ENCODE peak calls at places on chromosomes 11 and 22, in seven cellular contexts. One of them, this sample, is unnamed.

GRCh38 chr11:108947654-108948570 is 283.0 kb downstream of the DDX10 start:
- DNase-seq in upper lobe of right lung: no peak
- DNase-seq in activated CD8-positive, alpha-beta T cell treated with anti-CD3 and anti-CD28 coated beads for 36 hours: no peak
- DNase-seq in CD4-positive, alpha-beta memory T cell: no peak
- DNase-seq in stimulated activated CD8-positive, alpha-beta memory T cell treated with anti-CD3 and anti-CD28 coated beads, Interleukin-15, amount 100 ng/mL, for 1 hour: no peak
- DNase-seq in AG09309: no peak
- DNase-seq in iPS-NIHi11: no peak
- DNase-seq in this sample: no peak

GRCh38 chr11:57751676-57752253 is at the start of gene BTBD18:
- DNase-seq in AG09309: no peak
- DNase-seq in iPS-NIHi11: peak
- DNase-seq in stimulated activated CD8-positive, alpha-beta memory T cell treated with anti-CD3 and anti-CD28 coated beads, Interleukin-15, amount 100 ng/mL, for 1 hour: no peak
- DNase-seq in upper lobe of right lung: no peak
- DNase-seq in CD4-positive, alpha-beta memory T cell: no peak
- DNase-seq in activated CD8-positive, alpha-beta T cell treated with anti-CD3 and anti-CD28 coated beads for 36 hours: no peak
- DNase-seq in this sample: no peak

GRCh38 chr11:30344085-30344484 is 21.2 kb downstream of the ARL14EP start:
- DNase-seq in AG09309: no peak
- DNase-seq in upper lobe of right lung: no peak
- DNase-seq in stimulated activated CD8-positive, alpha-beta memory T cell treated with anti-CD3 and anti-CD28 coated beads, Interleukin-15, amount 100 ng/mL, for 1 hour: no peak
- DNase-seq in iPS-NIHi11: no peak
- DNase-seq in CD4-positive, alpha-beta memory T cell: no peak
- DNase-seq in activated CD8-positive, alpha-beta T cell treated with anti-CD3 and anti-CD28 coated beads for 36 hours: no peak
- DNase-seq in this sample: no peak

GRCh38 chr11:93537022-93537421 is 6.2 kb downstream of the SMCO4 start:
- DNase-seq in activated CD8-positive, alpha-beta T cell treated with anti-CD3 and anti-CD28 coated beads for 36 hours: no peak
- DNase-seq in stimulated activated CD8-positive, alpha-beta memory T cell treated with anti-CD3 and anti-CD28 coated beads, Interleukin-15, amount 100 ng/mL, for 1 hour: no peak
- DNase-seq in AG09309: no peak
- DNase-seq in upper lobe of right lung: no peak
- DNase-seq in iPS-NIHi11: no peak
- DNase-seq in CD4-positive, alpha-beta memory T cell: no peak
- DNase-seq in this sample: no peak

GRCh38 chr11:64204464-64204989 is 2.0 kb upstream of the FERMT3 start:
- DNase-seq in iPS-NIHi11: peak
- DNase-seq in CD4-positive, alpha-beta memory T cell: peak
- DNase-seq in upper lobe of right lung: peak
- DNase-seq in stimulated activated CD8-positive, alpha-beta memory T cell treated with anti-CD3 and anti-CD28 coated beads, Interleukin-15, amount 100 ng/mL, for 1 hour: peak
- DNase-seq in activated CD8-positive, alpha-beta T cell treated with anti-CD3 and anti-CD28 coated beads for 36 hours: peak
- DNase-seq in AG09309: peak
- DNase-seq in this sample: peak

GRCh38 chr11:19437760-19438159 is 197.0 kb upstream of the E2F8 start:
- DNase-seq in upper lobe of right lung: no peak
- DNase-seq in stimulated activated CD8-positive, alpha-beta memory T cell treated with anti-CD3 and anti-CD28 coated beads, Interleukin-15, amount 100 ng/mL, for 1 hour: no peak
- DNase-seq in AG09309: no peak
- DNase-seq in activated CD8-positive, alpha-beta T cell treated with anti-CD3 and anti-CD28 coated beads for 36 hours: no peak
- DNase-seq in iPS-NIHi11: no peak
- DNase-seq in CD4-positive, alpha-beta memory T cell: no peak
- DNase-seq in this sample: no peak

GRCh38 chr11:134224710-134225662 is 515 bp downstream of the VPS26B start:
- DNase-seq in upper lobe of right lung: peak
- DNase-seq in AG09309: no peak
- DNase-seq in CD4-positive, alpha-beta memory T cell: peak
- DNase-seq in stimulated activated CD8-positive, alpha-beta memory T cell treated with anti-CD3 and anti-CD28 coated beads, Interleukin-15, amount 100 ng/mL, for 1 hour: peak
- DNase-seq in iPS-NIHi11: peak
- DNase-seq in activated CD8-positive, alpha-beta T cell treated with anti-CD3 and anti-CD28 coated beads for 36 hours: peak
- DNase-seq in this sample: peak

GRCh38 chr11:68200639-68201038 is 12.5 kb downstream of the KMT5B start:
- DNase-seq in stimulated activated CD8-positive, alpha-beta memory T cell treated with anti-CD3 and anti-CD28 coated beads, Interleukin-15, amount 100 ng/mL, for 1 hour: no peak
- DNase-seq in CD4-positive, alpha-beta memory T cell: no peak
- DNase-seq in iPS-NIHi11: no peak
- DNase-seq in upper lobe of right lung: no peak
- DNase-seq in AG09309: peak
- DNase-seq in activated CD8-positive, alpha-beta T cell treated with anti-CD3 and anti-CD28 coated beads for 36 hours: no peak
- DNase-seq in this sample: no peak

GRCh38 chr11:16986434-16987204 is 27.6 kb downstream of the PLEKHA7 start:
- DNase-seq in AG09309: no peak
- DNase-seq in upper lobe of right lung: peak
- DNase-seq in stimulated activated CD8-positive, alpha-beta memory T cell treated with anti-CD3 and anti-CD28 coated beads, Interleukin-15, amount 100 ng/mL, for 1 hour: peak
- DNase-seq in activated CD8-positive, alpha-beta T cell treated with anti-CD3 and anti-CD28 coated beads for 36 hours: peak
- DNase-seq in iPS-NIHi11: peak
- DNase-seq in CD4-positive, alpha-beta memory T cell: peak
- DNase-seq in this sample: no peak

GRCh38 chr11:70501026-70501901 is 102.9 kb downstream of the CTTN start:
- DNase-seq in stimulated activated CD8-positive, alpha-beta memory T cell treated with anti-CD3 and anti-CD28 coated beads, Interleukin-15, amount 100 ng/mL, for 1 hour: no peak
- DNase-seq in upper lobe of right lung: peak
- DNase-seq in AG09309: no peak
- DNase-seq in activated CD8-positive, alpha-beta T cell treated with anti-CD3 and anti-CD28 coated beads for 36 hours: no peak
- DNase-seq in CD4-positive, alpha-beta memory T cell: no peak
- DNase-seq in iPS-NIHi11: no peak
- DNase-seq in this sample: no peak

GRCh38 chr22:17974087-17974486 is 50.3 kb downstream of the MICAL3 start:
- DNase-seq in activated CD8-positive, alpha-beta T cell treated with anti-CD3 and anti-CD28 coated beads for 36 hours: no peak
- DNase-seq in iPS-NIHi11: no peak
- DNase-seq in CD4-positive, alpha-beta memory T cell: no peak
- DNase-seq in stimulated activated CD8-positive, alpha-beta memory T cell treated with anti-CD3 and anti-CD28 coated beads, Interleukin-15, amount 100 ng/mL, for 1 hour: no peak
- DNase-seq in AG09309: no peak
- DNase-seq in upper lobe of right lung: no peak
- DNase-seq in this sample: no peak

GRCh38 chr22:49964493-49965290 is 4.1 kb downstream of the PIM3 start:
- DNase-seq in AG09309: no peak
- DNase-seq in upper lobe of right lung: peak
- DNase-seq in activated CD8-positive, alpha-beta T cell treated with anti-CD3 and anti-CD28 coated beads for 36 hours: no peak
- DNase-seq in CD4-positive, alpha-beta memory T cell: peak
- DNase-seq in stimulated activated CD8-positive, alpha-beta memory T cell treated with anti-CD3 and anti-CD28 coated beads, Interleukin-15, amount 100 ng/mL, for 1 hour: no peak
- DNase-seq in iPS-NIHi11: no peak
- DNase-seq in this sample: peak

GRCh38 chr11:86047275-86047991 is 21.5 kb downstream of the PICALM start:
- DNase-seq in CD4-positive, alpha-beta memory T cell: peak
- DNase-seq in iPS-NIHi11: no peak
- DNase-seq in upper lobe of right lung: no peak
- DNase-seq in AG09309: peak
- DNase-seq in stimulated activated CD8-positive, alpha-beta memory T cell treated with anti-CD3 and anti-CD28 coated beads, Interleukin-15, amount 100 ng/mL, for 1 hour: no peak
- DNase-seq in activated CD8-positive, alpha-beta T cell treated with anti-CD3 and anti-CD28 coated beads for 36 hours: peak
- DNase-seq in this sample: no peak

GRCh38 chr11:76276046-76276772 is 69.9 kb upstream of the WNT11 start:
- DNase-seq in AG09309: no peak
- DNase-seq in upper lobe of right lung: no peak
- DNase-seq in CD4-positive, alpha-beta memory T cell: no peak
- DNase-seq in activated CD8-positive, alpha-beta T cell treated with anti-CD3 and anti-CD28 coated beads for 36 hours: no peak
- DNase-seq in iPS-NIHi11: no peak
- DNase-seq in stimulated activated CD8-positive, alpha-beta memory T cell treated with anti-CD3 and anti-CD28 coated beads, Interleukin-15, amount 100 ng/mL, for 1 hour: no peak
- DNase-seq in this sample: no peak

GRCh38 chr22:49748514-49748913 is 79.2 kb downstream of the BRD1 start:
- DNase-seq in stimulated activated CD8-positive, alpha-beta memory T cell treated with anti-CD3 and anti-CD28 coated beads, Interleukin-15, amount 100 ng/mL, for 1 hour: no peak
- DNase-seq in iPS-NIHi11: no peak
- DNase-seq in upper lobe of right lung: peak
- DNase-seq in activated CD8-positive, alpha-beta T cell treated with anti-CD3 and anti-CD28 coated beads for 36 hours: no peak
- DNase-seq in AG09309: no peak
- DNase-seq in CD4-positive, alpha-beta memory T cell: no peak
- DNase-seq in this sample: no peak

GRCh38 chr11:125995313-125995712 is 49.5 kb downstream of the VSIG10L2 start:
- DNase-seq in activated CD8-positive, alpha-beta T cell treated with anti-CD3 and anti-CD28 coated beads for 36 hours: peak
- DNase-seq in stimulated activated CD8-positive, alpha-beta memory T cell treated with anti-CD3 and anti-CD28 coated beads, Interleukin-15, amount 100 ng/mL, for 1 hour: no peak
- DNase-seq in CD4-positive, alpha-beta memory T cell: no peak
- DNase-seq in upper lobe of right lung: no peak
- DNase-seq in AG09309: no peak
- DNase-seq in iPS-NIHi11: no peak
- DNase-seq in this sample: no peak

GRCh38 chr22:39177456-39177775 is 24.9 kb upstream of the CBX7 start:
- DNase-seq in CD4-positive, alpha-beta memory T cell: no peak
- DNase-seq in AG09309: no peak
- DNase-seq in activated CD8-positive, alpha-beta T cell treated with anti-CD3 and anti-CD28 coated beads for 36 hours: peak
- DNase-seq in upper lobe of right lung: no peak
- DNase-seq in stimulated activated CD8-positive, alpha-beta memory T cell treated with anti-CD3 and anti-CD28 coated beads, Interleukin-15, amount 100 ng/mL, for 1 hour: no peak
- DNase-seq in iPS-NIHi11: no peak
- DNase-seq in this sample: no peak

GRCh38 chr22:23068096-23068831 is 2.1 kb upstream of the GNAZ start:
- DNase-seq in activated CD8-positive, alpha-beta T cell treated with anti-CD3 and anti-CD28 coated beads for 36 hours: no peak
- DNase-seq in iPS-NIHi11: no peak
- DNase-seq in CD4-positive, alpha-beta memory T cell: no peak
- DNase-seq in upper lobe of right lung: peak
- DNase-seq in stimulated activated CD8-positive, alpha-beta memory T cell treated with anti-CD3 and anti-CD28 coated beads, Interleukin-15, amount 100 ng/mL, for 1 hour: no peak
- DNase-seq in AG09309: no peak
- DNase-seq in this sample: no peak

GRCh38 chr11:1281974-1282365 is 27.5 kb downstream of the TOLLIP start:
- DNase-seq in CD4-positive, alpha-beta memory T cell: no peak
- DNase-seq in iPS-NIHi11: no peak
- DNase-seq in stimulated activated CD8-positive, alpha-beta memory T cell treated with anti-CD3 and anti-CD28 coated beads, Interleukin-15, amount 100 ng/mL, for 1 hour: no peak
- DNase-seq in upper lobe of right lung: no peak
- DNase-seq in AG09309: no peak
- DNase-seq in activated CD8-positive, alpha-beta T cell treated with anti-CD3 and anti-CD28 coated beads for 36 hours: no peak
- DNase-seq in this sample: no peak

GRCh38 chr11:65492637-65493366 is 6.0 kb upstream of the MALAT1 start:
- DNase-seq in stimulated activated CD8-positive, alpha-beta memory T cell treated with anti-CD3 and anti-CD28 coated beads, Interleukin-15, amount 100 ng/mL, for 1 hour: no peak
- DNase-seq in iPS-NIHi11: no peak
- DNase-seq in activated CD8-positive, alpha-beta T cell treated with anti-CD3 and anti-CD28 coated beads for 36 hours: peak
- DNase-seq in CD4-positive, alpha-beta memory T cell: peak
- DNase-seq in AG09309: no peak
- DNase-seq in upper lobe of right lung: peak
- DNase-seq in this sample: no peak

GRCh38 chr22:44380716-44381500 is 68.2 kb upstream of the SHISAL1 start:
- DNase-seq in iPS-NIHi11: no peak
- DNase-seq in activated CD8-positive, alpha-beta T cell treated with anti-CD3 and anti-CD28 coated beads for 36 hours: no peak
- DNase-seq in CD4-positive, alpha-beta memory T cell: no peak
- DNase-seq in upper lobe of right lung: peak
- DNase-seq in stimulated activated CD8-positive, alpha-beta memory T cell treated with anti-CD3 and anti-CD28 coated beads, Interleukin-15, amount 100 ng/mL, for 1 hour: no peak
- DNase-seq in AG09309: no peak
- DNase-seq in this sample: no peak

GRCh38 chr11:117575856-117576255 is 221.2 kb downstream of the DSCAML1 start:
- DNase-seq in activated CD8-positive, alpha-beta T cell treated with anti-CD3 and anti-CD28 coated beads for 36 hours: no peak
- DNase-seq in AG09309: no peak
- DNase-seq in CD4-positive, alpha-beta memory T cell: no peak
- DNase-seq in stimulated activated CD8-positive, alpha-beta memory T cell treated with anti-CD3 and anti-CD28 coated beads, Interleukin-15, amount 100 ng/mL, for 1 hour: no peak
- DNase-seq in iPS-NIHi11: no peak
- DNase-seq in upper lobe of right lung: peak
- DNase-seq in this sample: no peak

GRCh38 chr11:111870522-111870886 is 877 bp downstream of the ALG9 start:
- DNase-seq in AG09309: no peak
- DNase-seq in activated CD8-positive, alpha-beta T cell treated with anti-CD3 and anti-CD28 coated beads for 36 hours: no peak
- DNase-seq in iPS-NIHi11: no peak
- DNase-seq in CD4-positive, alpha-beta memory T cell: no peak
- DNase-seq in stimulated activated CD8-positive, alpha-beta memory T cell treated with anti-CD3 and anti-CD28 coated beads, Interleukin-15, amount 100 ng/mL, for 1 hour: no peak
- DNase-seq in upper lobe of right lung: no peak
- DNase-seq in this sample: no peak

GRCh38 chr11:93772123-93772522 is 12.0 kb upstream of the MED17 start:
- DNase-seq in iPS-NIHi11: no peak
- DNase-seq in upper lobe of right lung: no peak
- DNase-seq in AG09309: no peak
- DNase-seq in CD4-positive, alpha-beta memory T cell: no peak
- DNase-seq in stimulated activated CD8-positive, alpha-beta memory T cell treated with anti-CD3 and anti-CD28 coated beads, Interleukin-15, amount 100 ng/mL, for 1 hour: no peak
- DNase-seq in activated CD8-positive, alpha-beta T cell treated with anti-CD3 and anti-CD28 coated beads for 36 hours: no peak
- DNase-seq in this sample: no peak

GRCh38 chr22:19149047-19149883 is 827 bp downstream of the GSC2 start:
- DNase-seq in iPS-NIHi11: peak
- DNase-seq in AG09309: no peak
- DNase-seq in upper lobe of right lung: peak
- DNase-seq in stimulated activated CD8-positive, alpha-beta memory T cell treated with anti-CD3 and anti-CD28 coated beads, Interleukin-15, amount 100 ng/mL, for 1 hour: no peak
- DNase-seq in CD4-positive, alpha-beta memory T cell: no peak
- DNase-seq in activated CD8-positive, alpha-beta T cell treated with anti-CD3 and anti-CD28 coated beads for 36 hours: peak
- DNase-seq in this sample: no peak